ENCODE peak calls at places on chromosomes 7 and 10, in nine cellular contexts. Y is PC-3; C is stomach; I is suprapubic skin; V is Jurkat, Clone E6-1; G is colonic mucosa; F is BE2C; S is cardiac muscle cell; J is fibroblast of lung. A is an unnamed sample.

GRCh38 chr10:31322647-31323046 is 3.6 kb downstream of the ZEB1 start:
- DNase-seq in V (no peak), G (no peak), I (no peak), C (no peak), Y (no peak), F (no peak), J (peak), S (peak), A (peak)

GRCh38 chr10:35640951-35641429 is 1.1 kb downstream of the FZD8 start:
- DNase-seq in I (peak), S (peak), V (peak), F (peak), Y (peak), J (peak), G (peak), C (peak), A (no peak)

GRCh38 chr10:12628964-12629766 is 279.8 kb downstream of the CAMK1D start:
- DNase-seq in G (peak), I (no peak), J (peak), C (no peak), S (peak), Y (peak), V (no peak), F (no peak), A (no peak)

GRCh38 chr10:50740351-50740688 is 584 bp downstream of the ASAH2B start:
- DNase-seq in F (no peak), G (no peak), V (no peak), C (no peak), I (no peak), J (peak), Y (peak), S (peak), A (peak)

GRCh38 chr7:69062020-69062760 is 536.1 kb upstream of the AUTS2 start:
- DNase-seq in J (peak), S (peak), G (no peak), F (no peak), V (no peak), Y (no peak), I (no peak), C (no peak), A (no peak)

GRCh38 chr10:6382081-6382480 is 179.3 kb downstream of the PFKFB3 start:
- DNase-seq in J (peak), F (no peak), Y (no peak), V (peak), S (peak), G (no peak), C (no peak), I (no peak), A (no peak)

GRCh38 chr7:50775826-50776225 is 6.9 kb downstream of the GRB10 start:
- DNase-seq in S (no peak), C (no peak), F (no peak), I (no peak), V (no peak), J (no peak), Y (no peak), G (no peak), A (no peak)

GRCh38 chr7:111835066-111835465 is 272.8 kb upstream of the IMMP2L start:
- DNase-seq in I (no peak), G (no peak), V (no peak), J (peak), C (no peak), Y (peak), S (peak), F (peak), A (no peak)

GRCh38 chr7:22154130-22154529 is 202.8 kb downstream of the RAPGEF5 start:
- DNase-seq in J (no peak), C (no peak), I (no peak), S (peak), V (peak), G (no peak), Y (no peak), F (no peak), A (no peak)

GRCh38 chr7:131370523-131370968 is 42.9 kb downstream of the MKLN1 start:
- DNase-seq in I (no peak), J (peak), S (peak), V (peak), Y (peak), G (no peak), C (no peak), F (no peak), A (peak)

GRCh38 chr10:5818894-5819293 is 5.7 kb upstream of the GDI2 start:
- DNase-seq in J (no peak), I (no peak), F (no peak), C (no peak), V (no peak), G (no peak), Y (no peak), S (no peak), A (no peak)

GRCh38 chr7:63900394-63901203 is 98.0 kb upstream of the ZNF722 start:
- DNase-seq in C (peak), F (peak), J (no peak), G (peak), S (peak), Y (peak), V (no peak), I (peak), A (no peak)

GRCh38 chr10:31725436-31725835 is 203.2 kb downstream of the ARHGAP12 start:
- DNase-seq in F (no peak), Y (no peak), J (no peak), S (no peak), C (no peak), V (no peak), G (no peak), I (no peak), A (no peak)

GRCh38 chr10:44195120-44196007 is 189.5 kb downstream of the CXCL12 start:
- DNase-seq in G (peak), I (no peak), Y (peak), C (peak), S (peak), J (peak), V (peak), F (no peak), A (no peak)

GRCh38 chr10:94069884-94070283 is 76.2 kb downstream of the PLCE1 start:
- DNase-seq in I (no peak), F (peak), J (peak), Y (no peak), G (no peak), V (no peak), C (no peak), S (peak), A (no peak)

GRCh38 chr10:89963446-89964102 is 262.2 kb downstream of the KIF20B start:
- DNase-seq in F (no peak), S (no peak), I (no peak), G (no peak), V (no peak), C (no peak), J (peak), Y (no peak), A (no peak)

GRCh38 chr10:71259815-71260501 is 47.6 kb downstream of the UNC5B start:
- DNase-seq in F (no peak), S (no peak), G (peak), Y (no peak), I (no peak), C (peak), J (no peak), V (no peak), A (no peak)

GRCh38 chr10:129192344-129193128 is 274.5 kb upstream of the MGMT start:
- DNase-seq in S (peak), C (no peak), V (no peak), J (no peak), F (no peak), Y (no peak), I (peak), G (peak), A (no peak)

DNA sequence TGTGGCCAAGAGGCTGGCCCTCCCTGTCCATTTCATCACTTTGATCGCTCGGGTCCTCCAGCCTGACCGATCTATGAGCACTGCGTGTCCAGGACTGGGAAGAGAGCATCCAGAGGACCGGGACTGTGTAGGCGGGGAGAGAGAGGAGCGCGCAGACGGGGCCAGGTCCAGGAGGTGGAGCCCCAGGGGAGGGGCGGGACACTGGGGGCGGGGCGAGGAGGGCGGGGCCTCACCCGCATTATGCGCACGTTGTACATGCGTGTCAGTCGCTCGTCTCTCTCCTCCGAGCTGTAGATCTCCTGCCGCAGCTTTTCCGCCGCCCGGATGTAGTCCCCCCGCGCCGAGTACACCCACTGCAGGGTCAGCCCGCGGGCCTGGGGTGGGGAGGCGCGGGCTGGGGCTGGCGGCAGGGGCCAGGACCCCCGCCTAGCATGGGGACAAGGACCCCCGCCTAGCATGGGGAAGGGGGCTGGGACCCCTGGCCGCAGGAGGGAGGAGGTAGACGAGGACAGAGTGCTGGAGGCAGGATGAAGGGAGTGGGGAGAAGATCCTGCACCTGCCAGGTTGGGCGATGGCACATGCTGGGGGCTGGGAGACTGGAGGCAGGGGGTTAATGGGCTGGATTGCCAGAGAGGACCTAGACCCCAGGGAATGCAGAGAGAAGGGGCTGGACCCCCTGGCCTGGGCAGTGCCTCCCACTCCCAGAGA is 14.3 kb downstream of the MOSPD3 start:
- DNase-seq in C (peak), G (peak), S (peak), I (peak), F (peak), Y (peak), J (peak), V (peak), A (peak)
- H3K4me3 ChIP-seq in C (peak), G (peak), S (peak), I (peak), F (peak), Y (peak), J (peak), V (peak), A (peak)

DNA sequence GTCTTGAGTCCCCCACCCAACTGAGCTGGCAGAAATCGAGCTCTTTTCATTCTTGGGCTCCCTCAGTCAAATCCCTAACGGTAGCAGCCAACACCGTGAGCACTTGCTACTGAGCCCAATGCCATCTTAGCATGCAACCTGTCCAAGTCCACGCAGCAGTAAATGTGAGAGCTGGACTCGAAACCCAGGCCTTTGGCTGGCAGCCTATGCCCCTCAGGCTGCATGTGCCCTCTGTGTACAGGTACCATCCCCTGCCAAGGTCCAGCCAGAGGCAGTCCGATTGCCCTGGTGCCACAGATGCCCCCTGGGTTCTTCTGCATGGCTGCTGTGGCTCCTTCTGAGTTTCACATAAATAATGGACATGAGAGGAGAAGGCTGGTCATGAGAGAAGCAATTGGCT is 1.2 kb upstream of the TMEM273 start:
- DNase-seq in C (no peak), Y (no peak), I (no peak), G (no peak), J (no peak), V (no peak), F (no peak), S (no peak), A (no peak)
- H3K4me3 ChIP-seq in C (no peak), Y (no peak), I (no peak), G (no peak), J (no peak), V (no peak), F (no peak), S (no peak), A (no peak)

GRCh38 chr10:63105811-63106755 is 27.0 kb upstream of the NRBF2 start:
- DNase-seq in V (no peak), G (peak), C (no peak), I (peak), S (peak), Y (peak), J (peak), F (no peak), A (no peak)
- H3K4me3 ChIP-seq in V (no peak), G (no peak), C (no peak), I (no peak), S (no peak), Y (peak), J (peak), F (no peak), A (no peak)

DNA sequence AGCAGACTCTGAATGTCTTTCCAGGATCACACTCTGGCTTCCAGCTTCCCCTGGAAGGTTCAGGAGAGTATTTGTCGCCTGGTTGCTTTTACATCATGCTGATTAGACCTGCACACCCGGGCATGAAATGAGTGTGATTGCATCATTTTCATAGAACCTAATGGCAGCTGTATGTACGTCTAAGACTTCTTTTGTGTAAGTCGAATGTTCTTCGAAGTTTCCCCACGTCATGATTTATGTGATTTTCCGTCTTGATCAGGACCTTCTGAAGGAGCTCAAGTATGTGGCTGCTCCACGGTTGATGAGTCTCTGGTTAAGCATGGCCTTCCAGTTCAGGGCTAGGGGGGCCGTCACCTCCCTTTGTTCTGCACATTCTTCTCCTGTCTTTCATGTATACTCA is 4.5 kb downstream of the EIF4H start:
- DNase-seq in V (no peak), C (no peak), I (no peak), J (peak), F (no peak), S (peak), Y (no peak), G (no peak), A (no peak)
- H3K4me3 ChIP-seq in V (no peak), C (peak), I (no peak), J (no peak), F (no peak), S (no peak), Y (no peak), G (no peak), A (no peak)

DNA sequence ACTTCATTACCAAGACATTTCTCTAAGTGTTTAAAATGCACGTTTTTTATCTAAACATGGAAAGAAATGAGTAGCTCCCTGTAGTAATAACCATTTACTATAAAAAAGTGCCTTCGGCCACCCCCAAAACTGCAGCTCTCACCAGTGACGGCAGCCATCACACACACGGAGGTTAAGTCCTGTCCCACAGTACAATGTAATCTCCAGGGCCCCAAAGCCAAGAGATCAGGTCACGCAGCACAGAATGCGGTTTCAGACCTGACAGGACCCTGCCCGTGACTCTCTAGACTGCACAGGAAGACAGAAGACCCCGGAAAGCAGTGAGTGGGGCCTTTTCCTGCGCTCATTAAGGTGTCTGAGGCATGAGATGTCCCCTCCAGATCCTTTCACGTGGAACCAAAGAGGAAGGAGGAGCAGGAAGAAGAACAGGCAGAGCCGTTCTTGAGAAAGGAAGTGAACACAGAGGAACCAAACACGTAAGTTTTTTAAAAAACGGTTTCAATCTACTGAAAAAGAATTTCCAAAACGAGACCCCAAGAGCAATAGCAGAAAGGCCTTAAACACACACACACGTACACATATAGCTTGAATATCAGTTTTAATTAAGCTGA is 125.7 kb downstream of the ZMYND11 start:
- DNase-seq in I (no peak), V (no peak), Y (no peak), J (no peak), G (no peak), C (no peak), S (no peak), F (no peak), A (no peak)
- H3K4me3 ChIP-seq in I (no peak), V (no peak), Y (no peak), J (no peak), G (no peak), C (no peak), S (no peak), F (no peak), A (no peak)

GRCh38 chr7:140901946-140902304 is 22.8 kb downstream of the BRAF start:
- DNase-seq in F (no peak), Y (no peak), G (no peak), S (no peak), I (no peak), V (no peak), J (no peak), C (no peak), A (no peak)

GRCh38 chr7:140908351-140908750 is 16.4 kb downstream of the BRAF start:
- DNase-seq in Y (no peak), V (no peak), G (no peak), I (no peak), F (no peak), S (no peak), C (no peak), J (no peak), A (no peak)

GRCh38 chr7:140899883-140900282 is 24.8 kb downstream of the BRAF start:
- DNase-seq in S (peak), F (peak), J (no peak), G (no peak), I (no peak), C (no peak), V (no peak), Y (no peak), A (no peak)

GRCh38 chr7:140902305-140902953 is 22.3 kb downstream of the BRAF start:
- DNase-seq in S (no peak), V (peak), G (no peak), C (no peak), J (no peak), F (no peak), I (no peak), Y (no peak), A (no peak)

DNA sequence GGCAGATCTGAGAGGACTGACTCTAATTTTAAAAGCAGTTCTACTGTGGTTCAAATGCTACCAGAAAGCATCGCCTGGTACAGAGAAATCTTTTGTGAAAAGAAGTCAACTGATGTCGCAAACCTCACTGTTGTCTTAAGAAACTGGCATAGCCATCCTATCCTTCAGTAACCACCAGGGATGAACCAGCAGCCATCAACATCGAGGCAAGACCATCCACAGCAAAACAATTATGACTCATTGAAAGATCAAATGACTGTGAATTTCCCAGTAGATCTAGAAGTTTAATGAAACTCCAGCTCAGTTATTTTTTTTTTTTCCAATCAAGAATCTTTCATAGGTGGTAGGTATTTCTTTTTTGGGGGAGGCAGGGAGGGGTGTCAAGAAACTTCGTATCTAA is 20.6 kb downstream of the BRAF start:
- DNase-seq in V (no peak), J (no peak), S (no peak), C (no peak), I (no peak), G (no peak), F (no peak), Y (peak), A (no peak)
- H3K4me3 ChIP-seq in V (no peak), J (no peak), S (no peak), C (no peak), I (no peak), G (no peak), F (no peak), Y (no peak), A (no peak)

GRCh38 chr10:7664707-7665106 is 2.1 kb downstream of the ITIH5 start:
- DNase-seq in V (no peak), F (no peak), S (no peak), J (no peak), Y (no peak), I (no peak), C (no peak), G (no peak), A (no peak)
- H3K4me3 ChIP-seq in V (no peak), F (no peak), S (no peak), J (no peak), Y (no peak), I (no peak), C (no peak), G (no peak), A (no peak)

DNA sequence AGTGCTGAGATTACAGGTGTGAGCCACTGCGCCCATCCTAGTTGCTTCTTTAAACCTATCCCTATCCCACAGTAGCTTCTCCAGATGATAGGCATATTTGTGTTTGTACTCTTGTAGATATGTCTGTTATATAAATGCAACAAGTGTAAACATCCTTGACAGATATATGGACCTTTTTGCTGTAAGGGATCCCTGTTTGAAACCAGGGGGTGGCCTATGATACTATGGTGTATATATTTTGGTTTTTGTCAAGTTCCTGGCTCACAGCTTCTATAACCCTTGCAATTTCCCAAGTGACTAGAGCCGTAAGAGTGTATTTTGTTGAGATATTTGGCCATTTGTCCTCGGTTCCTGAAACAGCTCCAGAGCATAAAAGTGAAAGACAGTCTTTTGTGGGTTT is 9.7 kb downstream of the COMTD1 start:
- DNase-seq in G (no peak), V (no peak), C (no peak), F (no peak), J (no peak), I (no peak), S (no peak), Y (no peak), A (no peak)
- H3K4me3 ChIP-seq in G (no peak), V (no peak), C (no peak), F (no peak), J (peak), I (peak), S (no peak), Y (no peak), A (no peak)

GRCh38 chr10:3652886-3653285 is 132.1 kb downstream of the KLF6 start:
- DNase-seq in S (peak), I (no peak), C (no peak), J (no peak), Y (no peak), F (peak), V (peak), G (no peak), A (no peak)
- H3K4me3 ChIP-seq in S (no peak), I (peak), C (no peak), J (peak), Y (no peak), F (peak), V (peak), G (no peak), A (no peak)

DNA sequence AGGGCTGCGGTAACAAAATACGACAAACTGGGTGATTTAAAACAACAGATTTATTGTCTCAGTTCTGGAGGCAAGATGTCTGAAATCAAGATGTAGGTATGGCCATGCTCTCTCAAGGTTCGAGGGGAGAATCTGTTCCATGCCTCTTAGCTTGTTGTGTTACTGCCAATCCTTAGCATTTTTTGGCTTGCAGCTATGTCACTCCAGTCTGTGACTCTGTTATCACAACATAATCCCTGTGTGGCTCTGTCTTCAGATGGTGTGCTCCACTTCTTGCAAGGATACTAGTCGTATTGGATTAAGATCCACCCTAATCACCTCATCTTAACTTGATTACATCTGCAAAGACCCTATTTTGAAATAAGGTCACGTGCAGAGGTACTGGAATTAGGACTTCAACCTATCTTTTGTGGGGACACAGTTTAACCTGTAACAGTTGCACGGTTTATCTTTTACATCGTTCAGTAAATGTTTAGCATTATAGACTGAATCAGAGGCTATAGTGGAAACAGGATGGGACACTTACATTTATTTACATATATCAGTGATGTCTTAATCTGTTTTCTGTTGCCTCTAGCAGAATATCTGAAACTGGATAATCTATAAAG is 3.1 kb downstream of the C1GALT1 start:
- DNase-seq in V (no peak), G (no peak), Y (no peak), I (no peak), J (no peak), C (no peak), F (no peak), S (no peak), A (no peak)
- H3K4me3 ChIP-seq in V (no peak), G (no peak), Y (no peak), I (no peak), J (no peak), C (peak), F (no peak), S (no peak), A (peak)

A was measured in Karpas-422.